ENCODE peak calls at places on chromosomes 2 and 18, in four cellular contexts. C is lung, A is H9, W is fibroblast of the aortic adventitia. O is an unnamed sample.

GRCh38 chr2:137940191-137940590 is 24.1 kb upstream of the HNMT start:
- DNase-seq in C (no peak), A (no peak), W (no peak), O (no peak)

GRCh38 chr2:232882505-232883115 is 12.5 kb downstream of the SNORC start:
- DNase-seq in C (no peak), A (no peak), W (no peak), O (no peak)

GRCh38 chr2:73897934-73898333 is 5.1 kb downstream of the ACTG2 start:
- DNase-seq in C (no peak), A (no peak), W (no peak), O (no peak)

GRCh38 chr2:133444411-133444934 is 123.8 kb downstream of the NCKAP5 start:
- DNase-seq in C (no peak), A (no peak), W (no peak), O (no peak)

GRCh38 chr18:37424507-37424906 is 141.1 kb downstream of the CELF4 start:
- DNase-seq in C (no peak), A (no peak), W (no peak), O (no peak)

GRCh38 chr2:146004470-146004869 is 1484.6 kb upstream of the ZEB2 start:
- DNase-seq in C (no peak), A (no peak), W (peak), O (no peak)

GRCh38 chr2:6782523-6783061 is 83.1 kb downstream of the CMPK2 start:
- DNase-seq in C (peak), A (no peak), W (no peak), O (no peak)

GRCh38 chr2:225556461-225556860 is 157.0 kb downstream of the NYAP2 start:
- DNase-seq in C (no peak), A (no peak), W (no peak), O (no peak)

GRCh38 chr18:62781262-62781661 is 65.9 kb downstream of the PHLPP1 start:
- DNase-seq in C (no peak), A (no peak), W (no peak), O (no peak)

GRCh38 chr2:219126555-219126954 is 34.1 kb downstream of the NHEJ1 start:
- DNase-seq in C (no peak), A (no peak), W (no peak), O (no peak)

GRCh38 chr2:3127710-3128109 is 249.9 kb downstream of the EIPR1 start:
- DNase-seq in C (no peak), A (no peak), W (no peak), O (no peak)

GRCh38 chr2:3642521-3643215 is 15.3 kb upstream of the ALLC start:
- DNase-seq in C (no peak), A (peak), W (no peak), O (no peak)

GRCh38 chr2:64537991-64538390 is 13.9 kb downstream of the AFTPH start:
- DNase-seq in C (no peak), A (no peak), W (peak), O (no peak)

GRCh38 chr2:10444463-10444862 is 3.7 kb downstream of the ODC1 start:
- DNase-seq in C (no peak), A (no peak), W (no peak), O (no peak)

GRCh38 chr18:35042389-35043066 is 1.3 kb downstream of the MAPRE2 start:
- DNase-seq in C (no peak), A (no peak), W (peak), O (no peak)

GRCh38 chr2:231512222-231512621 is 18.0 kb downstream of the NMUR1 start:
- DNase-seq in C (no peak), A (no peak), W (no peak), O (no peak)

GRCh38 chr2:66494708-66495107 is 59.8 kb downstream of the MEIS1 start:
- DNase-seq in C (peak), A (no peak), W (peak), O (no peak)

GRCh38 chr2:54081574-54081973 is 33.8 kb upstream of the ACYP2 start:
- DNase-seq in C (no peak), A (no peak), W (no peak), O (no peak)

GRCh38 chr2:71256421-71256820 is 29.5 kb upstream of the PAIP2B start:
- DNase-seq in C (no peak), A (no peak), W (no peak), O (no peak)

GRCh38 chr2:33038230-33038629 is 91.5 kb downstream of the LTBP1 start:
- DNase-seq in C (no peak), A (no peak), W (no peak), O (no peak)

GRCh38 chr2:105134076-105134475 is 96.2 kb downstream of the MRPS9 start:
- DNase-seq in C (no peak), A (no peak), W (peak), O (no peak)

GRCh38 chr2:191351298-191351697 is 106.1 kb downstream of the MYO1B start:
- DNase-seq in C (no peak), A (no peak), W (peak), O (no peak)

GRCh38 chr2:71697106-71698010 is 244.0 kb downstream of the DYSF start:
- DNase-seq in C (no peak), A (no peak), W (no peak), O (no peak)

GRCh38 chr2:16832910-16833309 is 167.3 kb upstream of the CYRIA start:
- DNase-seq in C (no peak), A (no peak), W (no peak), O (no peak)

GRCh38 chr2:159516241-159516758 is 100.0 kb downstream of the BAZ2B start:
- DNase-seq in C (no peak), A (no peak), W (peak), O (no peak)

GRCh38 chr2:189608799-189609422 is 28.3 kb upstream of the SLC40A1 start:
- DNase-seq in C (no peak), A (no peak), W (peak), O (no peak)

GRCh38 chr2:43943323-43943722 is 52.5 kb downstream of the LRPPRC start:
- DNase-seq in C (no peak), A (no peak), W (no peak), O (no peak)

GRCh38 chr18:950882-951539 is 46.3 kb downstream of the ADCYAP1 start:
- DNase-seq in C (no peak), A (no peak), W (no peak), O (no peak)

GRCh38 chr18:36412778-36413177 is 115.3 kb downstream of the FHOD3 start:
- DNase-seq in C (no peak), A (peak), W (no peak), O (no peak)

GRCh38 chr2:161594445-161594844 is 29.8 kb upstream of the SLC4A10 start:
- DNase-seq in C (no peak), A (no peak), W (no peak), O (no peak)

GRCh38 chr2:178233428-178233827 is 39.1 kb downstream of the OSBPL6 start:
- DNase-seq in C (no peak), A (no peak), W (no peak), O (no peak)

GRCh38 chr2:31228717-31229116 is 5.2 kb upstream of the EHD3 start:
- DNase-seq in C (no peak), A (peak), W (no peak), O (no peak)

GRCh38 chr2:71538656-71539265 is 85.4 kb downstream of the DYSF start:
- DNase-seq in C (no peak), A (peak), W (no peak), O (no peak)

GRCh38 chr2:97816411-97816810 is 103.0 kb downstream of the ZAP70 start:
- DNase-seq in C (no peak), A (no peak), W (no peak), O (no peak)

GRCh38 chr2:12715258-12715865 is 1.4 kb upstream of the TRIB2 start:
- DNase-seq in C (no peak), A (no peak), W (no peak), O (no peak)

GRCh38 chr2:240482141-240482540 is 46.7 kb downstream of the GPC1 start:
- DNase-seq in C (peak), A (peak), W (no peak), O (no peak)

DNA sequence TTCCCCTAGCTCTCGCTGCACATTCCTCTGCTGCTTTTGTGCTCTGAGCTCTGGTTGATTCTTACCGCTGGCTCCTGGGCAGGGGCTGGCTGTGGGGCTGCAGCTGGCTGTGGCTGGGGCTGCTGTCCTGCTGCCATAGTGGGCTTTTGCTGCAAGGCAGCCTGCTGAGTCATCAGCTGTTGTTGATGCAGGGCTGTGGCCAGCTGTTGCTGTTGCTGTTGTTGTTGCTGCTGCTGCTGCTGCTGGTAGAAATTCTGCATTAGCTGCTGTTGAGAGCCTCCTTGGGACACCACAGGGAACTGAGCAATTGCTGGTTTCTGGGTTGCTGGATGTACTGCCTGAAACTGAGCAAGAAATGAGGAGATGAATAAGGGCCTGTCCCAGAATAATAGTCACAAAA is 77.2 kb upstream of the NFU1 start:
- DNase-seq in C (peak), A (peak), W (peak), O (no peak)
- TF ChIP-seq CTCF in C (no peak), A (no peak), W (no peak), O (no peak)

GRCh38 chr18:59839931-59840685 is 59.7 kb upstream of the PMAIP1 start:
- DNase-seq in C (peak), A (no peak), W (no peak), O (no peak)
- TF ChIP-seq CTCF in C (no peak), A (no peak), W (peak), O (peak)

GRCh38 chr2:101870444-101870843 is 121.3 kb upstream of the IL1R2 start:
- DNase-seq in C (no peak), A (no peak), W (no peak), O (no peak)
- TF ChIP-seq CTCF in C (no peak), A (no peak), W (no peak), O (no peak)

GRCh38 chr2:14285812-14286211 is 346.7 kb upstream of the LRATD1 start:
- DNase-seq in C (no peak), A (no peak), W (no peak), O (no peak)

GRCh38 chr2:14292964-14293363 is 339.6 kb upstream of the LRATD1 start:
- DNase-seq in C (no peak), A (no peak), W (no peak), O (no peak)

DNA sequence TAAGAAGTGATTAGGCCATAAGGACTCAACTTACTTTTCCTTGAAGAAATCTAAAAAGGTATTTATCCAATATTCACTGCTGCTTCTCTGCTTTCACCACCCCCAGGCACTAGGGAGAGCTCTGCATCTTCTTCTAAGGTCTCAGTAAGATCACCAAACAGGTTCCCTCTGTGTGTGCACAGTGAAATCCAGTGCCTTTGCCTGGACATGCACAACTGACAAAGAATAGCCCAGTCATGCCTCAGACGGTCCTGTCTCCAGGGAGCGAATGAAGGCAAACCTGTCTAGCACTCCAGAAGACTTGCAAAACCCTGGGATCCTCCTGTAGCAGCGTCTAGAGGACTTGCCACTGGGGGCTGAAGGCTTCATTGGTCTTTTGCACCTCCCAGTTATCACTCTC is 344.5 kb upstream of the LRATD1 start:
- DNase-seq in C (peak), A (no peak), W (no peak), O (no peak)
- TF ChIP-seq CTCF in C (no peak), A (no peak), W (no peak), O (no peak)

GRCh38 chr18:49447810-49448745 is 12.4 kb downstream of the DYM start:
- DNase-seq in C (no peak), A (peak), W (peak), O (no peak)
- TF ChIP-seq CTCF in C (peak), A (peak), W (peak), O (peak)

GRCh38 chr2:121094845-121095244 is 190.2 kb downstream of the TFCP2L1 start:
- DNase-seq in C (no peak), A (no peak), W (no peak), O (no peak)

GRCh38 chr2:121098556-121098955 is 186.4 kb downstream of the TFCP2L1 start:
- DNase-seq in C (no peak), A (no peak), W (no peak), O (no peak)

GRCh38 chr2:121095257-121096080 is 189.5 kb downstream of the TFCP2L1 start:
- DNase-seq in C (peak), A (peak), W (peak), O (no peak)

GRCh38 chr2:121093735-121094520 is 191.1 kb downstream of the TFCP2L1 start:
- DNase-seq in C (no peak), A (no peak), W (peak), O (no peak)

GRCh38 chr2:121096611-121097010 is 188.4 kb downstream of the TFCP2L1 start:
- DNase-seq in C (no peak), A (no peak), W (no peak), O (no peak)
- TF ChIP-seq CTCF in C (no peak), A (no peak), W (no peak), O (no peak)

GRCh38 chr2:100246163-100247145 is 75.8 kb downstream of the LONRF2 start:
- DNase-seq in C (no peak), A (no peak), W (peak), O (no peak)
- TF ChIP-seq CTCF in C (peak), A (peak), W (peak), O (peak)

DNA sequence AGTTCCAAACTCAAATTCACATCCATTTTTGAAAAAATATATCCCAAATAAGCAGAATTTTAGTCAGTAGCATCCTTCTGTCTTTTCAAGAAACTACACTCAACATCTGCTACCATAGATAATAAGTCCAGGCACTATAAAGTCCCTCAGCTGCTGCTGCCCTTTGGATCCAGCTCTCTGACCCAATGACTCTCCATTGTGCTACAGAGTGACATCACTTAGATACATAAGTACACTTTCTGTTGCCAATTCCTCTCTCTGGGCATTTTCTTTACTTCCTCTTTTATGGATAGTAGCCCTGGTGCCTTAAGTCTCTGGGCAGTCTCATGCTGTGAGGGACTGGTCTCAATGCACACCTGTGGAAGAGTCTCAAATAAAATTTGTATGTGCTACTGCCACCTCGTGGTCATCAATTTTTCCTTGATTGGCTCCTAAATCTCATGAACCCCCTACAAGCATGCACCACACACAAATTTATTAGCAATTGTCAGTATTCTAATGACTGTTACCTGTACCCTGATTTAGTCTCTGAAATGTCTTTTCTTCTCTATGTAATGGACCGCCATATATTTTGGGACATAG is 219.2 kb downstream of the LRP1B start:
- DNase-seq in C (no peak), A (peak), W (peak), O (no peak)
- TF ChIP-seq CTCF in C (no peak), A (peak), W (no peak), O (peak)

DNA sequence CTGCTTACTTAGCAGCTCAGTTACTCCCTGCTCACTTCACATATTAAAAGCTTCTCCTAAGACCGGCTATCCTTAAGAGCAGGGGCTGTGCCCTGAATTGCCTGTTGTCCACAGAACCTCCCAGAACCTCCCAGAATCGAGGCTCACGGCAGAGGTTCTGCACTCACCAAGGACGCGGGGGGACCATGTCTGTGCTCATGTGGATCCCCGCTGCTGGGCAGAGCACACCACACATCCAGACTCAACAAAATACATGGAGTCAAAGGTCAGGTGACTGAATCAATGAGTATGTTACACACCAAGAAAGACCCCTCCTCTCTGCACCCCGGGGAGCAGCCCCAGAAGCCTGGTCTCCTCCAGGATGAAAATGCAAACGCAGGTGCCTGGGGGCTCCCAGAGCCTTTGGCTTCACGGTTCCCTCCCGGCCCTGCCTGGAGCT is 149.0 kb downstream of the MBP start:
- DNase-seq in C (no peak), A (peak), W (no peak), O (no peak)
- TF ChIP-seq CTCF in C (no peak), A (no peak), W (no peak), O (no peak)

O was measured in retinal pigment epithelial cell.